ENCODE peak calls at places on chromosomes 3 and 15, in five cellular contexts. D, N, E, C and F are unnamed samples.

GRCh38 chr3:154122096-154122911 is 1.1 kb downstream of the ARHGEF26 start:
- DNase-seq in D (no peak), N (peak), E (peak), C (peak), F (no peak)

GRCh38 chr15:68354923-68355322 is 77.0 kb downstream of the ITGA11 start:
- DNase-seq in D (peak), N (no peak), E (no peak), C (no peak), F (peak)

GRCh38 chr3:46107682-46108081 is 80.4 kb upstream of the XCR1 start:
- DNase-seq in D (no peak), N (no peak), E (no peak), C (no peak), F (no peak)

GRCh38 chr15:51982013-51982769 is 10.6 kb upstream of the LEO1 start:
- DNase-seq in D (peak), N (no peak), E (peak), C (peak), F (peak)

GRCh38 chr3:131315162-131315561 is 66.4 kb upstream of the NUDT16 start:
- DNase-seq in D (no peak), N (no peak), E (no peak), C (no peak), F (no peak)

GRCh38 chr3:125967156-125967555 is 1.8 kb upstream of the ROPN1B start:
- DNase-seq in D (no peak), N (no peak), E (no peak), C (no peak), F (no peak)

GRCh38 chr3:127712461-127712860 is 39.7 kb downstream of the ABTB1 start:
- DNase-seq in D (no peak), N (peak), E (no peak), C (no peak), F (no peak)

GRCh38 chr3:2978977-2979732 is 131.0 kb downstream of the IL5RA start:
- DNase-seq in D (no peak), N (no peak), E (no peak), C (no peak), F (no peak)

GRCh38 chr3:172089250-172089649 is 49.9 kb downstream of the FNDC3B start:
- DNase-seq in D (peak), N (no peak), E (no peak), C (no peak), F (peak)

GRCh38 chr3:183810643-183811594 is 14.5 kb downstream of the MAP6D1 start:
- DNase-seq in D (no peak), N (no peak), E (no peak), C (no peak), F (no peak)

GRCh38 chr3:86942191-86942590 is 48.8 kb downstream of the VGLL3 start:
- DNase-seq in D (no peak), N (no peak), E (no peak), C (no peak), F (peak)

GRCh38 chr3:86938305-86938704 is 52.6 kb downstream of the VGLL3 start:
- DNase-seq in D (peak), N (no peak), E (no peak), C (no peak), F (no peak)

GRCh38 chr3:86934851-86935250 is 56.1 kb downstream of the VGLL3 start:
- DNase-seq in D (peak), N (no peak), E (no peak), C (no peak), F (no peak)

GRCh38 chr3:86938706-86939105 is 52.2 kb downstream of the VGLL3 start:
- DNase-seq in D (peak), N (no peak), E (no peak), C (no peak), F (peak)

GRCh38 chr3:86937306-86937791 is 53.6 kb downstream of the VGLL3 start:
- DNase-seq in D (peak), N (no peak), E (peak), C (no peak), F (peak)
- H3K4me3 ChIP-seq in D (no peak), N (no peak), E (no peak), C (no peak), F (no peak)

DNA sequence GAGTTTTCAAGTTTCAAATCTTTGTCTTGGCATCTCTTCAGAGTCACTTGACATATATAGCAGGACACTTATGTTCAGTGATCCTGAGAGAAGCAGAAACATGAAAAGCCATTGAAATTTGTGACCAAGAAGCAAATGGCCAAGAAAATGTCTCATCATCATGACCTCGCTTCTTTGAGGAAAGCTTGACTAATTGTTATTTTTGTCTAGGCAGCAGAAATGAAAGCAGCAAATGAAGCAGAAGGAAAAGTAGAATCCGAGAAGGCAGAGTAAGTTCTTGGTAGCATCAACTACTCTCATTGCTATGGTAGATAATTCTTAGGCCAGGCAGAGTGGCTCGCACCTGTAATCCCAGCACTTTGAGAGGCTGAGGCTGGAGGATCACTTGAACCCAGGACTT is 127.7 kb upstream of the CHRM5 start:
- DNase-seq in D (no peak), N (no peak), E (no peak), C (no peak), F (no peak)
- H3K4me3 ChIP-seq in D (no peak), N (no peak), E (no peak), C (no peak), F (no peak)

DNA sequence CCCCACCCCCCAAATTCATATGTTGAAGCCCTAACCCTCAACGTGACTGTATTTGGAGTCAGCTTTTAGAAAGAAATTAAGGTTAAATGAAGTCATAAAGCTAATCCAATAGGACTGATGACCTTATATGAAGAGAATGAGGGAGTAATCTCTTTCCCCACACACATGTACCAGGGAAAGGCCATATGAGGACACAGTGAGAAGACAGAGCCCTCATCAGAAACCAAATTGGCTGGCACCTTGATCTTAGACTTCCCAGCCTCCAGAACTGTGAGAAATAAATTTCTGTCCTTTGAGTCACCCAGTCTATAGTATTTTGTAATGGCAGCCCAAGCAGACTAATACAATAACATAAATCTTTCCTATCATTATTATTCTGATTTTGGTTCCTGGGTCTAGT is 194.7 kb upstream of the NANOGP8 start:
- DNase-seq in D (peak), N (no peak), E (no peak), C (no peak), F (peak)
- H3K4me3 ChIP-seq in D (no peak), N (no peak), E (no peak), C (no peak), F (no peak)

GRCh38 chr3:156161172-156161571 is 40.8 kb downstream of the KCNAB1 start:
- DNase-seq in D (no peak), N (no peak), E (no peak), C (no peak), F (peak)
- H3K4me3 ChIP-seq in D (no peak), N (no peak), E (no peak), C (no peak), F (no peak)

DNA sequence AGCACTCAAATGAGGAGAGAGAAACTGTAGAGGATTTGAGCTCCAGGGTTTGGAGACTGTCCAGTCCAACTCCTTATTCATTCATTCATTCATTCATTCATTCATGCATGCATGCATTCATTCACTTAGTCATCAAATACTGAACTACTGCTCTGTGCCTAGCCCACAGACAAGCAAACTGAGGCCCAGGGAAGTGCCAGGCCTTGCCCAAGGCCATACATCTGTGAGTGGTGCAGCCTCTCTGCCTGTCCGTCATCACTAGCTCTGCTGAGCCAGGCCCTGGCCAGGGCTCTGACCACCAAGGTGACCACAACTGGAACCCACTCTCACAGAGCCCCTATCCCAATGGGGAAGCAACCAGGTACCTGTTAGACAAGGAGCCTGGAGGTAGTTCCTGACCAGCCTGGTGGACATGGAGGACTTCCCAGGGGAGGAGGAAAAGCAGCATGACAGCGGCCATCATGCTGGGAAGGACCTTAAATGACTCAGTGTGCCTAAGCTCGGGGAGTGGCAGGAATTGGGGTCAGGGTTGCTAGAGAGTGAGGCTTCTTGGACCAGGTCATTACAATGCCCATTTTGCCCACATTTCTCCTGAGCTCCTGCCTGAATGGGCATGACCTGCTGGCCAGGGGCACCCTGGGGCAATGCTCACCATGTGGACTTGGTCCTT is 27.5 kb upstream of the RPL29 start:
- DNase-seq in D (no peak), N (no peak), E (no peak), C (no peak), F (no peak)
- H3K4me3 ChIP-seq in D (no peak), N (peak), E (no peak), C (no peak), F (no peak)

GRCh38 chr3:72345237-72345878 is 502.9 kb downstream of the SHQ1 start:
- DNase-seq in D (peak), N (no peak), E (no peak), C (no peak), F (peak)
- H3K4me3 ChIP-seq in D (no peak), N (no peak), E (no peak), C (no peak), F (no peak)

GRCh38 chr3:39541917-39542329 is 74.4 kb downstream of the MOBP start:
- DNase-seq in D (peak), N (no peak), E (peak), C (peak), F (peak)
- H3K4me3 ChIP-seq in D (no peak), N (peak), E (no peak), C (peak), F (no peak)